ENCODE peak calls at places on chromosomes 7 and 10, in four cellular contexts. L is GM12878, F is K562, Z is HCT116. S is an unnamed sample.

GRCh38 chr7:21281193-21281592 is 146.7 kb upstream of the SP4 start:
- DNase-seq in L (no peak), F (no peak), Z (no peak), S (no peak)

GRCh38 chr7:17971392-17971791 is 31.1 kb upstream of the SNX13 start:
- DNase-seq in L (no peak), F (no peak), Z (no peak), S (no peak)

GRCh38 chr7:91266067-91266930 is 2.1 kb downstream of the FZD1 start:
- DNase-seq in L (no peak), F (no peak), Z (no peak), S (no peak)

GRCh38 chr7:78326189-78326588 is 527.6 kb downstream of the PHTF2 start:
- DNase-seq in L (no peak), F (no peak), Z (no peak), S (no peak)

GRCh38 chr7:106239406-106239805 is 45.4 kb downstream of the NAMPT start:
- DNase-seq in L (no peak), F (no peak), Z (no peak), S (peak)

GRCh38 chr7:133355325-133355708 is 102.4 kb downstream of the EXOC4 start:
- DNase-seq in L (no peak), F (no peak), Z (no peak), S (no peak)

GRCh38 chr7:36473454-36474282 is 84.0 kb downstream of the ANLN start:
- DNase-seq in L (no peak), F (peak), Z (peak), S (no peak)

GRCh38 chr7:71488308-71488707 is 356.4 kb downstream of the GALNT17 start:
- DNase-seq in L (no peak), F (no peak), Z (no peak), S (no peak)

GRCh38 chr7:12436126-12436525 is 32.5 kb upstream of the VWDE start:
- DNase-seq in L (no peak), F (no peak), Z (no peak), S (no peak)

GRCh38 chr10:84693006-84693405 is 364.6 kb downstream of the CCSER2 start:
- DNase-seq in L (no peak), F (no peak), Z (no peak), S (no peak)

GRCh38 chr10:93039110-93039509 is 21.5 kb upstream of the CYP26C1 start:
- DNase-seq in L (no peak), F (no peak), Z (no peak), S (no peak)

GRCh38 chr7:132063800-132064199 is 507.4 kb upstream of the PODXL start:
- DNase-seq in L (no peak), F (no peak), Z (no peak), S (no peak)

GRCh38 chr7:94183289-94183749 is 179.2 kb upstream of the BET1 start:
- DNase-seq in L (no peak), F (no peak), Z (peak), S (peak)

GRCh38 chr7:23333671-23334246 is 34.6 kb downstream of the MALSU1 start:
- DNase-seq in L (no peak), F (no peak), Z (no peak), S (peak)

GRCh38 chr7:64618785-64619456 is 47.0 kb upstream of the ZNF107 start:
- DNase-seq in L (no peak), F (peak), Z (peak), S (peak)

GRCh38 chr10:6267941-6268340 is 65.2 kb downstream of the PFKFB3 start:
- DNase-seq in L (no peak), F (no peak), Z (no peak), S (no peak)

GRCh38 chr10:33234779-33235178 is 99.7 kb downstream of the NRP1 start:
- DNase-seq in L (no peak), F (no peak), Z (no peak), S (no peak)

GRCh38 chr7:74372511-74373111 is 81.1 kb upstream of the GTF2IRD1 start:
- DNase-seq in L (no peak), F (no peak), Z (no peak), S (no peak)

GRCh38 chr7:41051062-41051461 is 651.8 kb downstream of the INHBA start:
- DNase-seq in L (no peak), F (no peak), Z (no peak), S (no peak)

GRCh38 chr7:25240340-25240739 is 12.1 kb upstream of the NPVF start:
- DNase-seq in L (no peak), F (no peak), Z (no peak), S (no peak)

GRCh38 chr7:32167256-32167655 is 97.0 kb upstream of the PDE1C start:
- DNase-seq in L (no peak), F (no peak), Z (no peak), S (no peak)

GRCh38 chr7:32163911-32164310 is 93.7 kb upstream of the PDE1C start:
- DNase-seq in L (no peak), F (no peak), Z (no peak), S (no peak)

GRCh38 chr7:32163141-32163806 is 93.1 kb upstream of the PDE1C start:
- DNase-seq in L (no peak), F (peak), Z (no peak), S (no peak)

GRCh38 chr7:32161708-32162107 is 91.5 kb upstream of the PDE1C start:
- DNase-seq in L (no peak), F (no peak), Z (no peak), S (no peak)

GRCh38 chr7:32164341-32164996 is 94.3 kb upstream of the PDE1C start:
- DNase-seq in L (no peak), F (peak), Z (peak), S (no peak)
- TF ChIP-seq CTCF in L (peak), F (no peak), Z (peak), S (peak)

GRCh38 chr10:244227-244626 is 109.0 kb downstream of the ZMYND11 start:
- DNase-seq in L (no peak), F (no peak), Z (no peak), S (no peak)

GRCh38 chr10:248307-248706 is 113.1 kb downstream of the ZMYND11 start:
- DNase-seq in L (no peak), F (no peak), Z (no peak), S (no peak)

GRCh38 chr10:251982-252582 is 116.8 kb downstream of the ZMYND11 start:
- DNase-seq in L (no peak), F (no peak), Z (no peak), S (no peak)

GRCh38 chr10:246431-246830 is 111.2 kb downstream of the ZMYND11 start:
- DNase-seq in L (no peak), F (no peak), Z (no peak), S (no peak)

GRCh38 chr10:247480-247879 is 112.2 kb downstream of the ZMYND11 start:
- DNase-seq in L (no peak), F (no peak), Z (no peak), S (no peak)
- TF ChIP-seq SIN3A in L (no peak), F (no peak), Z (no peak), S (no peak)

GRCh38 chr7:80133361-80134104 is 1.1 kb upstream of the GNAI1 start:
- DNase-seq in L (no peak), F (no peak), Z (no peak), S (no peak)

GRCh38 chr7:80129785-80130184 is 4.8 kb upstream of the GNAI1 start:
- DNase-seq in L (no peak), F (no peak), Z (no peak), S (no peak)

GRCh38 chr7:80134536-80135305 is at the start of gene GNAI1:
- DNase-seq in L (no peak), F (no peak), Z (peak), S (no peak)

GRCh38 chr7:80134105-80134535 is 511 bp upstream of the GNAI1 start:
- DNase-seq in L (no peak), F (no peak), Z (no peak), S (no peak)

GRCh38 chr7:80131675-80132435 is 2.8 kb upstream of the GNAI1 start:
- DNase-seq in L (no peak), F (no peak), Z (no peak), S (no peak)
- H3K27ac ChIP-seq in L (no peak), F (no peak), Z (no peak), S (no peak)

DNA sequence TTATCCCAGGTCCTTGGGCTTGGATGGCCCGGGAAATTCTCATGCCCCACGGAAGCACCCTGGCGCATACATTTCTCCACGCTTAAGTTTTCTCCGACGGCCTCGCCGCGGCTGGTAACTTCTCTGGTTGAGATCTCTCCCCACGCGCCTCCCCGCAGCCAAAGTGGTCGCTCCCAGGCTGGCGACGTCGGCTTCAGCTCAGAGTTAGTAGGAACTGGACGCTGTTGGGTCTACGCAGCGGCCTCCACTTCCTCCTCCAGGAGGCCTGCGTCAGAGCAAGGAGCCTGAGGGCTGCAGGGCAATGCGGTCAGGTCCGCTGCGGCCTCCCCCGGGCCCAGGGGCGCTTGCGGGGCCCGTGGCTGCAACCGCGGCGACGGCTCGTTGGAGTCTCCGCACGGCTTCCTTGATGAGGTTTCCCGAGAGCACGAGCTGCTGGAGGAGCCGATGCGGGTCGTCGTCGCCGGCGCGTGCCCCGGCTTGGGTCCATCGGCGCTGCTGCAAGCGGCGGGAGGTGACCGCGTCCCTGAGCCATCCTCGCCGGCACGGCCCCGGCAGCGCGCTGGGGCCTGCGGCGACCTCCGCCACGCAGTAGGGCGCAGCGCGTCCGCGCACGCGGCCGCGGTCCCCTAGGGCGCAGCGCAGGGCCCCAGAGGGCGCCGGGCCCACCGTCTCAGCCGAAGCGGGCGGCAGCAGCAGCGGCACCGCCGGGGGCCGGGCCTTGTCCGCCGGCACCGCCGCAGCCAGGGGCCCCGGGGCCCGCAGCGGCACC is 744 bp downstream of the FRAT2 start:
- DNase-seq in L (no peak), F (peak), Z (no peak), S (no peak)
- TF ChIP-seq CTCF in L (no peak), F (no peak), Z (no peak), S (no peak)

DNA sequence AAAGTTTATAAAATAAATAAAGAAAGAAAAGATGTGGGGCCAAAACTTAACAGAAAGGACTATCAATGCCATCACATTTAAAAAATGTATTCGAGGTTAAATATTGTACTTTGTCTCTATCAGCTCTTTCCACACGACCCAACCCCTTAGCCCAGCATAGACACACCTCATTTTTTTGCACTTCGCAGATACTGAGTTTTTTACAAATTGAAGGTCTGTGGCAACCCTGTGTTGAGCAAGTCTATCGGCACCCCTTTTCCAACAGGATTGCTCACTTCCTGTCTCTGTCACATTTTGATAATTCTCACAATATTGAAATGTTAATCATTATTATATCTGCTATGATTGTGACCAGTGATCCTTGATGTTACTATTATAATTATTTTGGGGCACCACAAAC is 151.6 kb upstream of the TBX20 start:
- DNase-seq in L (no peak), F (no peak), Z (no peak), S (no peak)
- TF ChIP-seq SIN3A in L (no peak), F (no peak), Z (no peak), S (no peak)

DNA sequence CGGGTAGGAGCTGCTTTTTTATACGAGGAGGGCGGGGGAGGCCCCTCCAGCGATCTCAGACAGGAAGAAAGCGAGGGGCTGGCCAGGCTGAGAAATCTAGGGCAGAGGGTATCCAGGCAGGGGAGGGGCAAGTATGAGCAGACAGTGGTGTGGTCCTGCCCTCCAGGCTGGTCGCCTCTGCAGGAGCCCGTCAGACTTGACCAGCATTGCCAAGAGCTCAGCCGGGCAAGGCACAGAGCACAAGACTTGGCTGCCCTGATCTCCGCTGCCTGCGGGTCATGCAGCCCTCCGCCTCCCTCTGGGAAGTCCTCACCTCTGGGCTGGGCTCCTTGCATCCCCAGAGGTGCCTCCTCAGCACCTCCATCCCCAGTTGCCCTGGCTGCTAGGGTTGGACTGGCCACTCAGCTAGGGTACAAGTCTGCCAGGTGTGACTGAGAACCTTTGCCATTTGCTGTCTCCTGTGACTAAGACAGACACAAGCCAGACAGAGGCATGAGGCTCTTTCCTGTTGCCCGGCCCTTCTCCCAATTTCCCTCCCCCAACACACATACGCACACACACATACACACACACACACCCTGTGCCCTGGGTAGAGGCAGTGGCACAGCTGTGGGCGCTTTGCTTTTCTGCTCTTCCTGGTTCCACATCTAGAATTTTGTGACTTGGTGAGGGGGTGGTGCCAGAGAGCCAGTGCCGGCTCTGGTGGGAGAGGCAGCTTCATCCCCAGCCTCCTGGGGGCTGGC is 59.1 kb upstream of the PPIF start:
- DNase-seq in L (no peak), F (no peak), Z (no peak), S (no peak)
- H3K27ac ChIP-seq in L (no peak), F (no peak), Z (no peak), S (no peak)

GRCh38 chr7:4742051-4742573 is 33.3 kb upstream of the AP5Z1 start:
- DNase-seq in L (no peak), F (no peak), Z (no peak), S (no peak)

GRCh38 chr7:4738711-4739527 is 36.5 kb upstream of the AP5Z1 start:
- DNase-seq in L (no peak), F (peak), Z (peak), S (peak)

GRCh38 chr7:4740796-4741195 is 34.6 kb upstream of the AP5Z1 start:
- DNase-seq in L (no peak), F (no peak), Z (no peak), S (no peak)

GRCh38 chr7:4737300-4737699 is 38.1 kb upstream of the AP5Z1 start:
- DNase-seq in L (no peak), F (no peak), Z (no peak), S (no peak)

DNA sequence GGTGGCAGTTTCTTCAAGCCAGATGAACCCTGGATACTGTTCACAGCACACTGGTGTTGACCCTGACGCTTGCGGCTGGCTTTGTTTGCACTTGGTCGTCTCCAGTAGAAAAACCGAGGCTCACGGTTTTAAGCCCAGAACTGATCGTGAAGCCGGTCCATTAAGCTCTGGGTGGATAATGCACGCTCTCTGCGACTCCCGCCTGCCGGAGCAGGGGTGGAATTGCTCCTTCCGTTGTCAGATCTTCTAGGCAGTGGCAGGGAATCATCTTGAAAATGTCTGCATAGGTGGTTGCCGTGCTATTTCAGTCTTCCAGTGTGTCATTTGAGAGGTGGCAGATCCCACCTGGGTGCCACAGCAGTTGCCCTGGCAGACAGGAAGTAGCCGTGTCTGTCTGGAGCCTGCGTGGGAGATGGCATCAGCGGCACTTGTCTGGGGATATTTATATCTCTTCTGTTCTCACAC is 35.9 kb upstream of the AP5Z1 start:
- DNase-seq in L (no peak), F (peak), Z (no peak), S (no peak)
- TF ChIP-seq CTCF in L (no peak), F (peak), Z (no peak), S (no peak)